ENCODE peak calls at places on chromosomes 11 and 22, in five cellular contexts. U, H, T, O and R are unnamed samples.

GRCh38 chr11:134483857-134484256 is 71.8 kb upstream of the B3GAT1 start:
- DNase-seq in U (no peak), H (no peak), T (no peak), O (no peak), R (no peak)

GRCh38 chr11:25562417-25562816 is 769.5 kb upstream of the ANO3 start:
- DNase-seq in U (no peak), H (no peak), T (no peak), O (no peak), R (no peak)

GRCh38 chr11:19316434-19316833 is 75.7 kb upstream of the E2F8 start:
- DNase-seq in U (no peak), H (no peak), T (no peak), O (no peak), R (no peak)

GRCh38 chr22:18081416-18081815 is 3.6 kb downstream of the PEX26 start:
- DNase-seq in U (no peak), H (no peak), T (no peak), O (no peak), R (no peak)

GRCh38 chr22:30424471-30425326 is 869 bp upstream of the MTFP1 start:
- DNase-seq in U (no peak), H (no peak), T (no peak), O (peak; percentile 57), R (no peak)

GRCh38 chr22:43435851-43436535 is 24.2 kb downstream of the MPPED1 start:
- DNase-seq in U (no peak), H (no peak), T (no peak), O (no peak), R (peak; percentile 82)

GRCh38 chr11:129637473-129637872 is 178.2 kb upstream of the TMEM45B start:
- DNase-seq in U (no peak), H (no peak), T (peak; percentile 58), O (no peak), R (no peak)

GRCh38 chr11:112025682-112026081 is 474 bp downstream of the DLAT start:
- DNase-seq in U (no peak), H (no peak), T (peak; percentile 16), O (no peak), R (no peak)

GRCh38 chr22:46007003-46007847 is 30.3 kb upstream of the WNT7B start:
- DNase-seq in U (no peak), H (no peak), T (peak; percentile 85), O (no peak), R (peak; percentile 60)

GRCh38 chr11:60305906-60306619 is 21.0 kb upstream of the MS4A6E start:
- DNase-seq in U (no peak), H (no peak), T (peak; percentile 6), O (peak; percentile 10), R (no peak)

GRCh38 chr22:38080847-38081635 is 2.9 kb downstream of the SLC16A8 start:
- DNase-seq in U (no peak), H (no peak), T (no peak), O (peak; percentile 74), R (peak; percentile 31)

GRCh38 chr11:44911031-44911814 is 39.5 kb downstream of the TP53I11 start:
- DNase-seq in U (peak; percentile 73), H (peak; percentile 51), T (peak; percentile 69), O (peak; percentile 95), R (peak; percentile 88)

GRCh38 chr11:373716-374551 is 4.6 kb downstream of the B4GALNT4 start:
- DNase-seq in U (no peak), H (no peak), T (no peak), O (no peak), R (no peak)

GRCh38 chr22:29032584-29032983 is 29.0 kb downstream of the C22orf31 start:
- DNase-seq in U (no peak), H (no peak), T (no peak), O (no peak), R (peak; percentile 66)

GRCh38 chr22:38218661-38219331 is 17.0 kb downstream of the MAFF start:
- DNase-seq in U (no peak), H (peak; percentile 24), T (peak; percentile 71), O (peak; percentile 65), R (peak; percentile 89)

GRCh38 chr22:24516301-24516737 is 21.2 kb downstream of the UPB1 start:
- DNase-seq in U (no peak), H (no peak), T (no peak), O (no peak), R (no peak)

GRCh38 chr11:28697920-28698827 is 590.0 kb downstream of the METTL15 start:
- DNase-seq in U (no peak), H (no peak), T (peak; percentile 41), O (peak; percentile 84), R (peak; percentile 64)

GRCh38 chr11:131824766-131825165 is 454.4 kb downstream of the NTM start:
- DNase-seq in U (no peak), H (no peak), T (no peak), O (no peak), R (no peak)

GRCh38 chr22:40033586-40034380 is 39.0 kb downstream of the FAM83F start:
- DNase-seq in U (no peak), H (no peak), T (no peak), O (no peak), R (no peak)

GRCh38 chr11:36347384-36347906 is 51.4 kb downstream of the PRR5L start:
- DNase-seq in U (no peak), H (no peak), T (no peak), O (no peak), R (no peak)

GRCh38 chr22:37781434-37782059 is 26.2 kb upstream of the GCAT start:
- DNase-seq in U (no peak), H (no peak), T (no peak), O (peak; percentile 33), R (no peak)

GRCh38 chr22:31776231-31776630 is 22.4 kb downstream of the DEPDC5 start:
- DNase-seq in U (no peak), H (no peak), T (peak; percentile 8), O (no peak), R (no peak)

GRCh38 chr11:67504023-67504949 is 877 bp downstream of the PITPNM1 start:
- DNase-seq in U (no peak), H (peak; percentile 36), T (no peak), O (peak; percentile 78), R (peak; percentile 49)

GRCh38 chr22:36191106-36191836 is 10.3 kb downstream of the APOL4 start:
- DNase-seq in U (no peak), H (no peak), T (no peak), O (no peak), R (peak; percentile 49)

GRCh38 chr11:47641585-47642098 is 717 bp downstream of the MTCH2 start:
- DNase-seq in U (no peak), H (no peak), T (no peak), O (peak; percentile 24), R (no peak)

GRCh38 chr11:65210361-65210731 is 28.6 kb downstream of the CAPN1 start:
- DNase-seq in U (no peak), H (no peak), T (no peak), O (no peak), R (no peak)

GRCh38 chr11:34962034-34962433 is 45.6 kb downstream of the PDHX start:
- DNase-seq in U (no peak), H (no peak), T (no peak), O (no peak), R (no peak)

GRCh38 chr11:44319170-44319551 is 9.2 kb upstream of the ALX4 start:
- DNase-seq in U (no peak), H (no peak), T (no peak), O (peak; percentile 70), R (no peak)

GRCh38 chr11:43393765-43394355 is 35.1 kb downstream of the TTC17 start:
- DNase-seq in U (no peak), H (no peak), T (no peak), O (no peak), R (peak; percentile 79)

GRCh38 chr11:2143652-2144548 is 4.7 kb upstream of the IGF2 start:
- DNase-seq in U (no peak), H (no peak), T (no peak), O (peak; percentile 69), R (no peak)

GRCh38 chr11:16815047-16815767 is 76.8 kb downstream of the C11orf58 start:
- DNase-seq in U (no peak), H (no peak), T (no peak), O (no peak), R (peak; percentile 78)